ENCODE peak calls at places on chromosomes 7 and 10, in ten cellular contexts. D, T, N, K, V, O, W, E, U and I are unnamed samples.

GRCh38 chr10:77661100-77661499 is 23.5 kb upstream of the KCNMA1 start:
- DNase-seq in V (no peak), N (no peak), W (no peak), T (no peak), O (no peak), E (no peak), D (no peak), U (no peak), K (no peak), I (no peak)

GRCh38 chr10:12063483-12063818 is 5.3 kb upstream of the DHTKD1 start:
- DNase-seq in V (no peak), O (no peak), T (no peak), K (no peak), W (no peak), E (no peak), U (no peak), N (no peak), D (no peak), I (no peak)

GRCh38 chr7:24871765-24872164 is 108.2 kb downstream of the OSBPL3 start:
- DNase-seq in N (no peak), D (no peak), T (no peak), E (no peak), K (no peak), V (no peak), U (no peak), W (no peak), O (no peak), I (no peak)

GRCh38 chr7:155337946-155338631 is 40.4 kb downstream of the INSIG1 start:
- DNase-seq in K (no peak), O (no peak), D (no peak), W (no peak), T (no peak), E (no peak), N (no peak), V (no peak), U (no peak), I (no peak)

GRCh38 chr7:27409776-27410175 is 167.2 kb downstream of the EVX1 start:
- DNase-seq in O (no peak), E (peak; percentile 53), V (no peak), U (no peak), W (no peak), N (no peak), K (no peak), T (no peak), D (no peak), I (peak; percentile 31)

GRCh38 chr10:84227810-84228209 is 2.5 kb upstream of the LRIT2 start:
- DNase-seq in W (no peak), U (no peak), T (no peak), N (no peak), V (no peak), D (no peak), O (no peak), E (no peak), K (no peak), I (no peak)

GRCh38 chr7:28533731-28534531 is 121.6 kb downstream of the CREB5 start:
- DNase-seq in U (no peak), V (no peak), T (no peak), E (no peak), N (no peak), D (no peak), W (no peak), O (peak; percentile 62), K (peak; percentile 28), I (peak; percentile 80)

GRCh38 chr7:73896454-73896853 is 35.5 kb downstream of the TMEM270 start:
- DNase-seq in W (no peak), U (no peak), O (no peak), V (no peak), E (no peak), K (no peak), D (no peak), T (no peak), N (no peak), I (peak; percentile 70)

GRCh38 chr10:124025638-124026336 is 67.6 kb downstream of the CHST15 start:
- DNase-seq in O (peak; percentile 2), N (no peak), E (peak; percentile 44), U (no peak), D (no peak), W (peak; percentile 15), V (no peak), K (no peak), T (peak; percentile 33), I (peak; percentile 57)